ENCODE peak calls at places on chromosome 7, in five cellular contexts. H is GM12864, B is upper lobe of left lung, P is fibroblast of mammary gland, K is esophagus squamous epithelium. U is an unnamed sample.

GRCh38 chr7:13742719-13743640 is 246.5 kb downstream of the ETV1 start:
- DNase-seq in H (no peak), B (peak), K (no peak), P (peak), U (no peak)

GRCh38 chr7:33933611-33934281 is 28.4 kb downstream of the BMPER start:
- DNase-seq in H (no peak), P (peak), B (no peak), K (no peak), U (no peak)

GRCh38 chr7:14995774-14996173 is 93.2 kb upstream of the DGKB start:
- DNase-seq in B (no peak), P (no peak), H (no peak), K (no peak), U (no peak)

GRCh38 chr7:117126631-117127030 is 173.3 kb downstream of the ST7 start:
- DNase-seq in K (no peak), P (no peak), B (no peak), H (no peak), U (no peak)

GRCh38 chr7:117728858-117729257 is 144.4 kb downstream of the CTTNBP2 start:
- DNase-seq in K (no peak), B (no peak), P (peak), H (no peak), U (no peak)

GRCh38 chr7:24039991-24040390 is 244.0 kb upstream of the NPY start:
- DNase-seq in B (no peak), P (no peak), H (no peak), K (no peak), U (no peak)

GRCh38 chr7:99737726-99738125 is 2.7 kb upstream of the CYP3A7 start:
- DNase-seq in K (no peak), B (no peak), P (peak), H (no peak), U (no peak)

GRCh38 chr7:64874114-64874513 is 29.0 kb upstream of the ZNF273 start:
- DNase-seq in K (no peak), B (no peak), H (no peak), P (peak), U (no peak)

GRCh38 chr7:47570649-47571050 is 11.3 kb downstream of the TNS3 start:
- DNase-seq in P (peak), B (peak), K (no peak), H (no peak), U (no peak)

GRCh38 chr7:106565428-106565827 is 95.5 kb downstream of the CCDC71L start:
- DNase-seq in H (no peak), B (no peak), K (no peak), P (no peak), U (no peak)

GRCh38 chr7:29988391-29989256 is 977 bp downstream of the SCRN1 start:
- DNase-seq in B (peak), K (no peak), P (peak), H (peak), U (peak)

GRCh38 chr7:35889870-35890269 is 89.0 kb downstream of the SEPTIN7 start:
- DNase-seq in B (no peak), P (no peak), K (no peak), H (no peak), U (no peak)

DNA sequence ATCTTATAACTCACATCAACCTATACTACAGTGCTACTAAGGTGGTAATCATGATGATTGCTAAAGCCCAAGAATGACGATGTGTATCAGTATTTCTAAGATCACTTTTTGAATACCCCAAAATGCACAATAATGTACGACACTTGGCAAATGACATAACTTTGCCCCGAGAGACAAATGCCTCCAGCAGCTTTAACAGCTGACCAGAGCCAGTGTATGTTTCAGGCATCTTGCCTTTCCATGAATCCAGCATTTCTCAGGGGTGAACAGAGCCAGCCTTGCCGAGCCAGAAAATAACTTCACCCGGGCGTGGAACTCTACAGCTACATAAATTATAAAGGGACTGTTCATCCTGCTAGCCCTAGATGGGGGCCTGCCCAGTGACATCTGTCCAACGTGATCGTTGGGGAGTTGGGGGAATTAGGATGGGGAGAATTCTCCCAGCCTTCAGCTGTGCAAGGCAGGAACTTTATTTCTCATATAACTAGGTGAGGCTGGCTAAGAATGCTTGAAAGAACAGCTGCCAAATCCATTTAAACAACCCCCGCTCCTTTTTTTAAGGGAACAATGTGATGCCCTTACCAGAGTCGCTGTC is 1.7 kb downstream of the IGFBP3 start:
- DNase-seq in P (no peak), K (no peak), B (no peak), H (no peak), U (no peak)
- TF ChIP-seq CTCF in P (no peak), K (no peak), B (no peak), H (no peak), U (no peak)

GRCh38 chr7:11330208-11330607 is 356.5 kb downstream of the PHF14 start:
- DNase-seq in B (no peak), K (no peak), P (no peak), H (no peak), U (no peak)

GRCh38 chr7:11330717-11331116 is 357.0 kb downstream of the PHF14 start:
- DNase-seq in B (no peak), H (no peak), K (no peak), P (no peak), U (no peak)

GRCh38 chr7:11332865-11333228 is 359.2 kb downstream of the PHF14 start:
- DNase-seq in P (no peak), H (no peak), B (no peak), K (no peak), U (no peak)

GRCh38 chr7:11332186-11332864 is 358.7 kb downstream of the PHF14 start:
- DNase-seq in H (peak), P (no peak), B (no peak), K (no peak), U (peak)

DNA sequence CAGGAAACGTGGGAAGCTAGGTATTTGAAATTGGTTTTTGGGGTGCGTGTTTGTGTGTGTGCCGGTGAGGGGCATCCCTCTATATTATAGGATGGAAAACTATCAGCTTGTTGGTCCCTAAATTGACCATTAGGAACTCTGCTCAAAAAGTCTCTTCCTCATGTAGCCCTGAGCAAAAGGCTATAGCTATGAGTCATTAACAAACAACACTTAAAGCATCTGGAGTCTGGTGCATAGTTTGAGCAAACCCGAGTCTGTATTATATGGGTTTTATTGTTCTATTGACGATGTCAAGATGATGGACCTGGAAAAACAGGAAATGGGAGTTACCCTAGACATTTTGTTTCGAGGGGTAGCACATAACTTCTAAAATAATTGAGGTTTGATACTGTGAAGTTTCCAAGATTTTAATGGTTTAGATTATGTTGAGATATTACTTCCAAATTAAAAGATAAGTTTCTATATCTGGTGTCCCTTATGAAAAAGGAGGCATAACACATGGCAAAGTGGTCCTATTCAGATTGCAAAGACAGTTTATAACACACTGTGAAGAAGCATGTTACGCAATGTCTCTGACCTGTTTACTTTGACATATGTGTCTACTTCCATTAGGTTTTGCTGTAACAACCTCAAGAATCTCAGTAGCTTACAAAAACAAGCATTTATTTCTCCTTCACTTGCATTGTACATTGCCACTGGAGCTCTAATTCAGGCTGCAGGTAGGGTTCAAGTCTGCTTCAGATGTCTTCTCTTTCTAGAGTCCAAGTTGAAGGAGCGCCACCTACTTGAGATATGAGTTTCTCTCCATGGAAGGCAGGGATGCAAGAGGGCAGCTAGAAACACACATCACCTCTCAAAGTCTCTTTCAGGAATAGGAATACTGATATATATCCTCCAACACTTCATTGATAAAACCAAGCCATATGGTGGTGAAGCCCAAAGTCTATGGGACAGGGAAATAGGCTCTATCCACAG is 357.7 kb downstream of the PHF14 start:
- DNase-seq in B (no peak), H (no peak), K (no peak), P (no peak), U (no peak)
- TF ChIP-seq CTCF in B (no peak), H (no peak), K (no peak), P (no peak), U (no peak)

GRCh38 chr7:45962861-45963260 is 41.8 kb upstream of the IGFBP3 start:
- DNase-seq in B (no peak), K (no peak), H (no peak), P (no peak), U (no peak)
- TF ChIP-seq CTCF in B (no peak), K (no peak), H (no peak), P (no peak), U (no peak)

GRCh38 chr7:220151-220841 is 27.9 kb downstream of the FAM20C start:
- DNase-seq in K (no peak), B (no peak), H (no peak), P (peak), U (no peak)
- TF ChIP-seq CTCF in K (no peak), B (no peak), H (no peak), P (no peak), U (no peak)

GRCh38 chr7:158827411-158828342 is 1.6 kb downstream of the ESYT2 start:
- DNase-seq in P (peak), B (no peak), K (no peak), H (no peak), U (peak)

GRCh38 chr7:158829021-158829341 is 328 bp downstream of the ESYT2 start:
- DNase-seq in P (peak), K (no peak), B (peak), H (no peak), U (peak)

GRCh38 chr7:158830211-158830723 is 958 bp upstream of the ESYT2 start:
- DNase-seq in P (no peak), K (no peak), B (no peak), H (no peak), U (no peak)

GRCh38 chr7:158828343-158829020 is 827 bp downstream of the ESYT2 start:
- DNase-seq in K (no peak), P (no peak), H (no peak), B (peak), U (peak)

DNA sequence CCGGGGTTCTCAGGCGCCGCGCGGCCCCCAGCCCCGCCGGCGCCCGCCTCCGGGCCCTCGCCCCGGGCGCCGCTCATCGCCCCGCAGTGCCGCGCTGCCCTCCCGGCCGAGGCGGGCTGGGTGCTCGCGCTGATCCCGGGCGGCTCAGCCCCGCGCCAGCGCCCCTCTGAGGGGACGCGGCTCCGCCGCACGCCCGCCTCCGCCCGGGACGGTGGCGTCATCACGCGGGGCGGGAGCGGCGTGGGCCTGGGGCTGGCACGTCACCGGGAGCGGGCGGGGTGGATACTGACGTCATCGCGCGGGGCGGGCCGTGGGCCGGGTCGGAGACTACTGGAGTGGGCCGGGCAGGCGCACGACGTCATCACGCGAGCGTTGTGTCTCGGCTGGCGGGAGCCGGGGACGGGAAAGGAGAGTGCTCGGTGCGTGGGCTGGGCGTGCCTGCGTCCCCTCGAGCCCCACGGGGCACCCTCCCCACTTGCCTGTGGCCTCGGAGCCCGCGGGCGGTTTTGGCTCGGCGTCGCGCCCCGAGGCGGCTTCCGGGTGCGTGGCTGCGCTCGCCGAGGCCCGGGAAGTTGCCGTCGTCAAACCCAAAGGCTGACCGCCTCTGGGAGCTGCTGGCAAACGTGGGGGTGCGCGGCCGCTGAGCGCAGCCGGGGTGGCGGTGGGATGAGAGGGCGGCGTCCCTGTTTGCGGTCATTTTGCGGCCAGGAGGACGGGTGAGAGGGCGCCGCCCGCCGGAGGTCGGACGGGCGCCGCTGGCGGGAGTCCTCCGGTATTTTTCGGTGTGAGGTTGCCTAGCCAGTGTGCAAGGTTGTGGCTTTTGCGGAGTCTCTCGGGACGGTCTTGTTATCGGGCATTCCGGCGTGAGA is at the start of gene ESYT2:
- DNase-seq in H (peak), B (peak), K (peak), P (peak), U (peak)
- TF ChIP-seq CTCF in H (peak), B (no peak), K (no peak), P (no peak), U (peak)